ENCODE peak calls at places on chromosome 6, in four cellular contexts. T is activated CD8-positive, alpha-beta memory T cell treated with anti-CD3 and anti-CD28 coated beads for 1 hour; W is activated gamma-delta T cell treated with anti-CD3 and anti-CD28 coated beads, Interleukin-2, amount 50 U/mL, for 16 hours; G is cardiac muscle cell. Z is an unnamed sample.

GRCh38 chr6:49913656-49914055 is 47.3 kb upstream of the CRISP1 start:
- DNase-seq in W (no peak), G (no peak), T (no peak), Z (no peak)

GRCh38 chr6:31713991-31714684 is 1.0 kb upstream of the LY6G6D start:
- DNase-seq in G (no peak), W (no peak), T (no peak), Z (no peak)

GRCh38 chr6:160137989-160138835 is 16.6 kb downstream of the SLC22A1 start:
- DNase-seq in W (peak; percentile 25), G (peak; percentile 81), T (no peak), Z (peak; percentile 54)

GRCh38 chr6:21455071-21455470 is 138.5 kb upstream of the SOX4 start:
- DNase-seq in W (no peak), G (peak; percentile 74), T (no peak), Z (no peak)

GRCh38 chr6:34362909-34363713 is 29.4 kb downstream of the NUDT3 start:
- DNase-seq in W (no peak), G (no peak), T (no peak), Z (no peak)

GRCh38 chr6:35237466-35237865 is 22.1 kb upstream of the ZNF76 start:
- DNase-seq in T (no peak), W (no peak), G (no peak), Z (no peak)

GRCh38 chr6:50977796-50978195 is 159.1 kb downstream of the TFAP2B start:
- DNase-seq in W (no peak), T (no peak), G (no peak), Z (no peak)

GRCh38 chr6:68497927-68498326 is 137.2 kb upstream of the ADGRB3 start:
- DNase-seq in W (no peak), T (no peak), G (no peak), Z (no peak)

GRCh38 chr6:142292191-142292924 is 9.4 kb upstream of the ADGRG6 start:
- DNase-seq in T (no peak), G (no peak), W (no peak), Z (no peak)

Z was measured in CD4-positive, alpha-beta memory T cell.